ENCODE peak calls at places on chromosome 6, in four cellular contexts. Z is body of pancreas, V is HFFc6, A is astrocyte of the spinal cord. N is an unnamed sample.

GRCh38 chr6:127570739-127571389 is 6.1 kb upstream of the C6orf58 start:
- DNase-seq in A (no peak), Z (no peak), V (no peak), N (no peak)

GRCh38 chr6:390914-391558 is 516 bp upstream of the IRF4 start:
- DNase-seq in A (no peak), Z (no peak), V (peak), N (no peak)

GRCh38 chr6:96478695-96479094 is 42.9 kb upstream of the UFL1 start:
- DNase-seq in V (no peak), A (no peak), Z (no peak), N (no peak)

GRCh38 chr6:134217110-134217509 is 100.8 kb downstream of the SGK1 start:
- DNase-seq in V (peak), A (no peak), Z (no peak), N (no peak)

GRCh38 chr6:111503194-111503593 is 20.2 kb upstream of the REV3L start:
- DNase-seq in V (peak), A (peak), Z (no peak), N (no peak)

GRCh38 chr6:158170656-158171081 is 2.5 kb downstream of the GTF2H5 start:
- DNase-seq in Z (no peak), A (peak), V (peak), N (peak)

GRCh38 chr6:166281104-166281503 is 27.1 kb downstream of the PRR18 start:
- DNase-seq in Z (no peak), V (no peak), A (no peak), N (no peak)

GRCh38 chr6:147366290-147366689 is 142.2 kb upstream of the SAMD5 start:
- DNase-seq in Z (no peak), A (no peak), V (no peak), N (no peak)

GRCh38 chr6:7381092-7381491 is 8.4 kb downstream of the CAGE1 start:
- DNase-seq in Z (no peak), A (no peak), V (no peak), N (no peak)

GRCh38 chr6:81749704-81750103 is 2.8 kb downstream of the TENT5A start:
- DNase-seq in A (no peak), V (peak), Z (no peak), N (no peak)

GRCh38 chr6:139150915-139151314 is 16.0 kb downstream of the HECA start:
- DNase-seq in Z (no peak), A (no peak), V (no peak), N (no peak)

GRCh38 chr6:127786109-127786508 is 114.7 kb downstream of the THEMIS start:
- DNase-seq in Z (no peak), A (no peak), V (no peak), N (no peak)

GRCh38 chr6:98514073-98514720 is 320.2 kb upstream of the POU3F2 start:
- DNase-seq in V (no peak), A (no peak), Z (no peak), N (no peak)

GRCh38 chr6:110075406-110075805 is 97.3 kb downstream of the GPR6 start:
- DNase-seq in Z (no peak), V (no peak), A (no peak), N (no peak)